ENCODE peak calls at places on chromosome 9, in six cellular contexts. U, D, I, H, Y and T are unnamed samples. For H3K9me3 and H3K27me3, the result is how much of the 10 kb centered on the place peaks cover.

GRCh38 chr9:95003694-95004451 is 277.4 kb downstream of the AOPEP start:
- DNase-seq in U (peak), D (peak), I (peak), H (peak), Y (peak), T (no peak)

GRCh38 chr9:71646131-71646530 is 122.2 kb downstream of the CEMIP2 start:
- DNase-seq in U (no peak), D (no peak), I (no peak), H (no peak), Y (no peak), T (no peak)

GRCh38 chr9:112361602-112362001 is 18.3 kb upstream of the HSDL2 start:
- DNase-seq in U (peak), D (no peak), I (no peak), H (no peak), Y (peak), T (no peak)

GRCh38 chr9:116476935-116477381 is 210.1 kb upstream of the TRIM32 start:
- DNase-seq in U (no peak), D (no peak), I (no peak), H (no peak), Y (no peak), T (no peak)

GRCh38 chr9:81499021-81499454 is 190.3 kb downstream of the TLE1 start:
- DNase-seq in U (peak), D (no peak), I (no peak), H (no peak), Y (peak), T (peak)

GRCh38 chr9:94623253-94623652 is 16.1 kb downstream of the FBP1 start:
- DNase-seq in U (no peak), D (no peak), I (no peak), H (peak), Y (no peak), T (no peak)

GRCh38 chr9:92406506-92406905 is 2.1 kb upstream of the OGN start:
- DNase-seq in U (no peak), D (no peak), I (no peak), H (peak), Y (no peak), T (peak)

GRCh38 chr9:105146677-105147076 is 97.8 kb upstream of the SLC44A1 start:
- DNase-seq in U (no peak), D (no peak), I (no peak), H (no peak), Y (no peak), T (peak)

GRCh38 chr9:99497641-99498040 is 275.6 kb downstream of the SEC61B start:
- DNase-seq in U (peak), D (no peak), I (no peak), H (no peak), Y (no peak), T (no peak)

GRCh38 chr9:106677374-106677773 is 185.6 kb upstream of the ZNF462 start:
- DNase-seq in U (no peak), D (no peak), I (no peak), H (no peak), Y (no peak), T (no peak)

GRCh38 chr9:128005938-128006337 is 25.1 kb upstream of the EEIG1 start:
- DNase-seq in U (peak), D (peak), I (peak), H (no peak), Y (no peak), T (no peak)

GRCh38 chr9:70034292-70034711 is 9.3 kb upstream of the MAMDC2 start:
- DNase-seq in U (no peak), D (no peak), I (no peak), H (no peak), Y (peak), T (no peak)

GRCh38 chr9:102700936-102701335 is 294.2 kb upstream of the CYLC2 start:
- DNase-seq in U (no peak), D (no peak), I (no peak), H (no peak), Y (no peak), T (no peak)

GRCh38 chr9:26746357-26747072 is 146.1 kb downstream of the CAAP1 start:
- DNase-seq in U (peak), D (no peak), I (no peak), H (no peak), Y (peak), T (no peak)

GRCh38 chr9:76537150-76537646 is 78.2 kb downstream of the GCNT1 start:
- DNase-seq in U (no peak), D (no peak), I (no peak), H (peak), Y (no peak), T (peak)

GRCh38 chr9:27622688-27623340 is 49.5 kb upstream of the C9orf72 start:
- DNase-seq in U (peak), D (no peak), I (no peak), H (no peak), Y (no peak), T (no peak)

GRCh38 chr9:110742741-110743371 is 74.3 kb downstream of the MUSK start:
- DNase-seq in U (no peak), D (no peak), I (no peak), H (no peak), Y (peak), T (peak)

GRCh38 chr9:111005711-111006482 is 32.4 kb downstream of the LPAR1 start:
- DNase-seq in U (no peak), D (no peak), I (no peak), H (no peak), Y (peak), T (no peak)

GRCh38 chr9:107734231-107735014 is 244.9 kb upstream of the KLF4 start:
- DNase-seq in U (no peak), D (peak), I (no peak), H (no peak), Y (peak), T (no peak)

GRCh38 chr9:16627967-16628366 is 242.5 kb downstream of the BNC2 start:
- DNase-seq in U (no peak), D (peak), I (no peak), H (peak), Y (peak), T (peak)

DNA sequence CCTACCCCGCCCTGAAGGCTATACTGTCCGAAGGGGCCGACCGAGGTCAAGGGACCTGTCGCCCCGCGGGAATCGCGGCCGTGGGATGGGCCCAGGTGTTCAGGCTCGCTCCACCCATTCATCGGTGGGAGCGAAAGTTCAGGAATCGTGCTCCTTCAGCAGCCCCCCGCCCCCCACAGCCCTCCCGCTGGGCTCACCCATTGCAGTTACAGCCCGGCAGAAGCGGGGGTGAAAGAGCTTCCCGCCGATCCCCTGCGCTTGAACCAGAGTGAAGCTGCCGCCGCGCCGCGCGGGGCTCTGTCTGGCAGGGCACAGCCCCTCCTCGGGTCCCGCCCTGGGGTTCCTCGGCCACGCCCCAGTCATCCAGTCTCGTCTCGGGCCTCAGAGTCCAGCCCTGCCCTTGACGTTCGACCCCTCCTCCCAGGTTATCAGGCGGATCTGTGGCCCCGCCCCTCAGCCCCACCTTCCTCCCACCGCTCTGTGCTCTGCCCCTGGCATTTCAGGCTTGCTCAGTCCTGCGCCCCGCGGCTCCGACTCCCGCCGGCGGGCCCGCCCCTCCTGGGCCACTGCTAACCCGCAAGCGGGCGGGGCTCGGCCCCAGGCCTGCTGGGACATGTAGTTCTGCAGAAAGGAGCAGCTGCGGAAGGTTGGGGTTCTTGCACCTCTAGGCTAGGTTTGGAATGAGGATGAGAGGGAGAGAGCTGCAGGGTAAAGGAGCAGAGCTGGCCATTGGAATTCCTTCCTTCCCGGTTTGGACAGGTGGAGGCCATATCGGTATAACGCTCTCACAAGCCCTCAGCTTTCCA is at the start of gene MYORG:
- DNase-seq in U (peak), D (peak), I (peak), H (peak), Y (peak), T (peak)
- TF ChIP-seq CTCF in U (no peak), D (no peak), I (no peak), H (no peak), Y (no peak), T (no peak)

GRCh38 chr9:97849980-97850379 is 3.0 kb upstream of the FOXE1 start:
- DNase-seq in U (no peak), D (no peak), I (no peak), H (no peak), Y (no peak), T (no peak)

GRCh38 chr9:97851450-97851883 is 1.6 kb upstream of the FOXE1 start:
- DNase-seq in U (no peak), D (no peak), I (peak), H (no peak), Y (no peak), T (no peak)

GRCh38 chr9:97852001-97852398 is 1.0 kb upstream of the FOXE1 start:
- DNase-seq in U (no peak), D (no peak), I (peak), H (no peak), Y (no peak), T (no peak)

GRCh38 chr9:97852399-97853055 is 499 bp upstream of the FOXE1 start:
- DNase-seq in U (no peak), D (no peak), I (no peak), H (no peak), Y (no peak), T (no peak)

GRCh38 chr9:97850746-97851449 is 2.1 kb upstream of the FOXE1 start:
- DNase-seq in U (no peak), D (no peak), I (no peak), H (no peak), Y (no peak), T (no peak)
- H3K9me3 ChIP-seq in U (under half), D (under half), I (under half), H (under half), Y (under half), T (under half)

GRCh38 chr9:135401218-135401617 is 78.4 kb upstream of the PPP1R26 start:
- DNase-seq in U (no peak), D (no peak), I (peak), H (no peak), Y (no peak), T (no peak)

GRCh38 chr9:135403733-135404450 is 75.7 kb upstream of the PPP1R26 start:
- DNase-seq in U (no peak), D (no peak), I (no peak), H (no peak), Y (no peak), T (no peak)

GRCh38 chr9:135402739-135403695 is 76.6 kb upstream of the PPP1R26 start:
- DNase-seq in U (no peak), D (no peak), I (peak), H (no peak), Y (no peak), T (no peak)

GRCh38 chr9:135402048-135402738 is 77.4 kb upstream of the PPP1R26 start:
- DNase-seq in U (no peak), D (no peak), I (peak), H (no peak), Y (no peak), T (no peak)

GRCh38 chr9:135404451-135405144 is 75.0 kb upstream of the PPP1R26 start:
- DNase-seq in U (no peak), D (no peak), I (peak), H (no peak), Y (no peak), T (no peak)
- H3K27me3 ChIP-seq in U (under half), D (under half), I (under half), H (under half), Y (under half), T (under half)

GRCh38 chr9:125189011-125189360 is 617 bp downstream of the PPP6C start:
- DNase-seq in U (no peak), D (peak), I (no peak), H (peak), Y (no peak), T (peak)

GRCh38 chr9:125190371-125190801 is 783 bp upstream of the PPP6C start:
- DNase-seq in U (no peak), D (no peak), I (no peak), H (no peak), Y (no peak), T (no peak)

DNA sequence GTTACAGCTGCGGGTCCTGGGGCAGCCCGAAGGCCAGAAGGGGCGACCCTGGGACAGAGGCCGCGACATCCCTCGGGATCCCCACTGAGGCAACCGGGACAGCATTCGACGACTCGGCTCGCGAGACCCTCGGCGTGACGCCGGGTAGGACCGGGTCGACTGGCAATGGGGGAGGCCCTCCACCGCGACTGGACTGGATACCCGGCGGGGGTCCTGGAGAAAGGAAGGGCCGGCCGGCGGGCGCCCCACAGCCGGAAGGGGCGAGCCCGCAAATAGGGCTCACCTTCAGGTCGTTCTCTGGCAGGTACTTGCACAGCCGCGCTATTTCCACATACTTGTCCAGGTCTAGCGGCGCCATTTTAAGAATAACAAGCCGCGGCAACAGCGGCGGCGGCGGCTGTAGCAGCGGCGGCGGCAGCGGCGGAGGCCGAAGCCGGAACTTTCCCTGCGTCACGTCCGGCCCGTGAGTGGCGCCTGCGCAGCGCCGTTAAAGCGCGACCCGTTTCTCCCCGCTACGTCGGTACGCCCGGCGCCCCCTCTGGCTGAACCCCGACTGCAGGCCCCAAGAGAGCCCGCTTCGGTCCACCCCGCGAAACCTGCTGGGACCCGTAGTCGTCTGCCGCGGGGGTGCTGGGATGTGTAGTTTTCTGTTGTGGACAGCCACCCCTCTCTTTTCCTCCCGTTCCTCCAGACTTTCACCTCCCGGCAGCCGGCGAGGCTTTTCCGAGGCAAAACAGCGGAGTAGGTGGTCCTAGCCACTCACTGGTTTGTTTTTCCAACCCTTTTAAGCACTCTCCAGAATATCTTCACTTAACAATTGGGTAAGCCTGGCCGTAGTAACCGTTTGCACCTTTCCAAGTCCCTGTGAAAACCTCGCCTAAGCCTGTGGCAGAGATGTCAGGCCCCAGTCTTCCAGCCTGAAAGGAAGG is at the start of gene PPP6C:
- DNase-seq in U (peak), D (peak), I (peak), H (peak), Y (peak), T (peak)
- TF ChIP-seq CTCF in U (peak), D (peak), I (peak), H (peak), Y (peak), T (peak)

GRCh38 chr9:138080979-138081378 is 203.4 kb downstream of the CACNA1B start:
- DNase-seq in U (no peak), D (no peak), I (no peak), H (no peak), Y (no peak), T (no peak)
- H3K9me3 ChIP-seq in U (under half), D (under half), I (under half), H (under half), Y (half or more), T (under half)

GRCh38 chr9:113785334-113785733 is 90.8 kb upstream of the ZNF618 start:
- DNase-seq in U (no peak), D (no peak), I (peak), H (no peak), Y (no peak), T (no peak)
- H3K27me3 ChIP-seq in U (under half), D (under half), I (under half), H (under half), Y (half or more), T (under half)